ENCODE peak calls at places on chromosomes 16 and 17, in ten cellular contexts. X, M, R, O, G, Q, E, S, N and P are unnamed samples. For H3K27me3, the result is how much of the 10 kb centered on the place peaks cover.

GRCh38 chr17:9729735-9730420 is 61.5 kb downstream of the DHRS7C start:
- DNase-seq in X (no peak), E (no peak), M (peak), N (no peak), G (no peak), R (no peak), Q (no peak), O (no peak), S (no peak), P (no peak)

GRCh38 chr16:11273721-11274324 is 394 bp upstream of the PRM3 start:
- DNase-seq in E (no peak), Q (no peak), N (no peak), R (no peak), X (no peak), G (no peak), M (no peak), S (no peak), O (no peak), P (no peak)

GRCh38 chr17:56675876-56676660 is 82.6 kb downstream of the NOG start:
- DNase-seq in G (no peak), N (no peak), S (no peak), Q (no peak), R (no peak), M (no peak), O (no peak), X (no peak), E (no peak), P (no peak)

GRCh38 chr17:56142781-56143180 is 10.5 kb upstream of the ANKFN1 start:
- DNase-seq in X (no peak), Q (no peak), N (no peak), M (no peak), S (no peak), E (no peak), G (no peak), R (no peak), O (no peak), P (no peak)

GRCh38 chr17:82658331-82658730 is 10.1 kb upstream of the WDR45B start:
- DNase-seq in Q (no peak), N (no peak), E (no peak), X (no peak), O (no peak), R (no peak), M (no peak), G (no peak), S (no peak), P (no peak)

GRCh38 chr16:46950009-46950408 is 23.5 kb downstream of the DNAJA2 start:
- DNase-seq in S (no peak), G (no peak), R (no peak), M (no peak), E (no peak), X (no peak), N (no peak), O (no peak), Q (no peak), P (no peak)

GRCh38 chr17:62925267-62925836 is 40.7 kb upstream of the TANC2 start:
- DNase-seq in O (no peak), X (no peak), N (no peak), G (no peak), R (no peak), M (no peak), Q (no peak), E (no peak), S (no peak), P (no peak)

GRCh38 chr17:13728751-13729150 is 127.0 kb upstream of the HS3ST3A1 start:
- DNase-seq in X (no peak), G (no peak), N (no peak), Q (no peak), O (no peak), S (no peak), M (no peak), R (no peak), E (no peak), P (no peak)

GRCh38 chr17:79801156-79802038 is 4.5 kb upstream of the CBX8 start:
- DNase-seq in O (no peak), E (no peak), X (peak), N (no peak), M (no peak), R (no peak), G (no peak), Q (no peak), S (no peak), P (no peak)

GRCh38 chr16:78770353-78771091 is 671.1 kb downstream of the WWOX start:
- DNase-seq in N (peak), O (peak), Q (peak), X (peak), S (peak), G (no peak), R (peak), M (no peak), E (peak), P (peak)

GRCh38 chr16:14957576-14958322 is 17.1 kb upstream of the PDXDC1 start:
- DNase-seq in O (no peak), S (no peak), R (no peak), E (no peak), Q (no peak), N (no peak), X (no peak), M (no peak), G (no peak), P (no peak)

GRCh38 chr17:82734987-82735866 is at the start of gene FN3K:
- DNase-seq in X (peak), M (no peak), G (no peak), R (peak), Q (peak), O (peak), E (peak), N (peak), S (peak), P (no peak)

GRCh38 chr17:63316100-63316499 is 130.0 kb downstream of the CYB561 start:
- DNase-seq in N (no peak), X (no peak), O (no peak), G (no peak), R (peak), M (no peak), Q (no peak), E (no peak), S (no peak), P (no peak)

GRCh38 chr17:76997981-76998531 is 129.9 kb downstream of the MGAT5B start:
- DNase-seq in X (no peak), M (no peak), Q (peak), E (no peak), R (no peak), G (no peak), N (peak), O (no peak), S (no peak), P (no peak)

GRCh38 chr17:40550608-40551007 is 14.7 kb downstream of the CCR7 start:
- DNase-seq in N (no peak), X (peak), M (no peak), E (peak), R (no peak), Q (no peak), S (peak), O (peak), G (no peak), P (no peak)

GRCh38 chr16:54933281-54934150 is 2.9 kb downstream of the IRX5 start:
- DNase-seq in X (peak), Q (no peak), M (no peak), S (no peak), O (no peak), E (no peak), N (no peak), G (no peak), R (peak), P (no peak)

GRCh38 chr17:80270836-80271235 is 10.2 kb downstream of the RNF213 start:
- DNase-seq in R (peak), S (peak), Q (peak), G (no peak), O (no peak), X (no peak), M (no peak), N (peak), E (no peak), P (no peak)

GRCh38 chr17:19996502-19996901 is 12.7 kb upstream of the SPECC1 start:
- DNase-seq in Q (no peak), O (no peak), N (no peak), E (no peak), M (no peak), G (no peak), X (no peak), S (no peak), R (no peak), P (no peak)

GRCh38 chr17:42937712-42938596 is 26.3 kb downstream of the AARSD1 start:
- DNase-seq in O (peak), M (no peak), E (peak), R (peak), S (peak), G (no peak), X (no peak), N (peak), Q (no peak), P (no peak)

GRCh38 chr16:57299009-57299718 is 14.7 kb upstream of the PLLP start:
- DNase-seq in Q (peak), E (peak), O (peak), R (no peak), N (no peak), X (no peak), G (no peak), M (peak), S (no peak), P (peak)

GRCh38 chr16:79601092-79601977 is 798 bp upstream of the MAF start:
- DNase-seq in O (peak), X (peak), M (no peak), Q (peak), S (peak), R (peak), E (peak), G (no peak), N (peak), P (no peak)

GRCh38 chr17:64155751-64156544 is 26.0 kb upstream of the ERN1 start:
- DNase-seq in G (no peak), N (no peak), S (peak), O (peak), M (no peak), X (no peak), E (no peak), R (no peak), Q (no peak), P (no peak)

GRCh38 chr17:82399030-82399429 is 19.1 kb upstream of the HEXD start:
- DNase-seq in N (no peak), S (peak), M (no peak), G (no peak), Q (no peak), R (no peak), X (no peak), E (no peak), O (no peak), P (no peak)

GRCh38 chr16:53071748-53072301 is 17.0 kb downstream of the CHD9 start:
- DNase-seq in N (peak), O (peak), M (no peak), Q (no peak), E (peak), X (peak), G (no peak), S (peak), R (no peak), P (no peak)

GRCh38 chr16:75044800-75045361 is 46.1 kb downstream of the ZNRF1 start:
- DNase-seq in O (peak), G (no peak), N (no peak), X (peak), M (no peak), Q (no peak), S (peak), R (no peak), E (peak), P (no peak)

GRCh38 chr16:30924086-30924714 is 828 bp downstream of the FBXL19 start:
- DNase-seq in M (no peak), O (no peak), R (peak), X (no peak), G (no peak), Q (no peak), N (no peak), E (peak), S (no peak), P (no peak)

GRCh38 chr16:58882292-58882691 is 148.2 kb upstream of the GOT2 start:
- DNase-seq in O (no peak), R (no peak), M (no peak), S (no peak), X (no peak), E (no peak), N (no peak), Q (no peak), G (no peak), P (no peak)

GRCh38 chr17:22310717-22311686 is 618.7 kb downstream of the KCNJ18 start:
- DNase-seq in S (peak), R (no peak), Q (no peak), E (no peak), G (no peak), N (no peak), X (no peak), M (no peak), O (peak), P (no peak)

GRCh38 chr17:79182176-79183160 is 107.8 kb downstream of the ENGASE start:
- DNase-seq in X (no peak), E (no peak), N (no peak), O (no peak), R (no peak), Q (no peak), M (no peak), G (no peak), S (no peak), P (no peak)

GRCh38 chr17:31697838-31698237 is 161.2 kb downstream of the COPRS start:
- DNase-seq in O (no peak), S (no peak), G (no peak), Q (no peak), E (no peak), X (no peak), M (no peak), N (no peak), R (peak), P (no peak)

GRCh38 chr17:81952792-81953228 is 5.8 kb upstream of the MYADML2 start:
- DNase-seq in E (no peak), O (no peak), N (no peak), G (no peak), X (no peak), S (no peak), M (no peak), Q (no peak), R (no peak), P (no peak)

GRCh38 chr16:17471745-17472075 is 950 bp upstream of the XYLT1 start:
- DNase-seq in G (no peak), X (no peak), R (no peak), N (no peak), S (no peak), Q (no peak), O (no peak), E (no peak), M (no peak), P (no peak)

GRCh38 chr16:54200161-54200534 is 86.4 kb downstream of the IRX3 start:
- DNase-seq in R (no peak), X (no peak), N (no peak), M (no peak), Q (no peak), S (no peak), O (no peak), E (no peak), G (no peak), P (no peak)

GRCh38 chr17:3886776-3887175 is 6.1 kb downstream of the CAMKK1 start:
- DNase-seq in N (peak), R (no peak), O (peak), Q (no peak), G (no peak), X (no peak), M (no peak), E (peak), S (no peak), P (no peak)

DNA sequence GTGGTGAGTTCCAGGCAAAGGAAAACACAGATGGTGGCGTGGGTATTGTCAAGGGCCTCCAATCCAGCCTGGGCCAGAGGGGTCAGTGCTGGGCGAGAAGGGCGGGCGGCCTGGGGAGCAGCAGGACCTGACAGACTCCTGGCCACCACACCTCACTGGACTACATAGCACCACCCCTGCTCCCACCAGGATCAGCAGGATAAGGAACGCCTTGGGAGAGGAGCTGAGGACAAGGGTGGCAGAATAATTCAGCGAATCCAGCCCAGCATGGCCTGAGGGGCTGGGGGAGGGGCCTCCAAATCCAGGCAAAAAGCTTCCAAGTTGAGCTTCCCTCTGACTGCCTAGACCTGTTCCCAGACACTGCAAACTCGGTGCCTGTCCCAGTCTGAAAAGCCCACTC is 6.5 kb downstream of the DLX4 start:
- DNase-seq in X (no peak), N (no peak), M (no peak), R (no peak), Q (no peak), O (no peak), S (no peak), G (no peak), E (no peak), P (no peak)
- H3K27me3 ChIP-seq in X (half or more), N (under half), M (half or more), R (half or more), Q (under half), O (half or more), S (under half), G (under half), E (under half), P (under half)

DNA sequence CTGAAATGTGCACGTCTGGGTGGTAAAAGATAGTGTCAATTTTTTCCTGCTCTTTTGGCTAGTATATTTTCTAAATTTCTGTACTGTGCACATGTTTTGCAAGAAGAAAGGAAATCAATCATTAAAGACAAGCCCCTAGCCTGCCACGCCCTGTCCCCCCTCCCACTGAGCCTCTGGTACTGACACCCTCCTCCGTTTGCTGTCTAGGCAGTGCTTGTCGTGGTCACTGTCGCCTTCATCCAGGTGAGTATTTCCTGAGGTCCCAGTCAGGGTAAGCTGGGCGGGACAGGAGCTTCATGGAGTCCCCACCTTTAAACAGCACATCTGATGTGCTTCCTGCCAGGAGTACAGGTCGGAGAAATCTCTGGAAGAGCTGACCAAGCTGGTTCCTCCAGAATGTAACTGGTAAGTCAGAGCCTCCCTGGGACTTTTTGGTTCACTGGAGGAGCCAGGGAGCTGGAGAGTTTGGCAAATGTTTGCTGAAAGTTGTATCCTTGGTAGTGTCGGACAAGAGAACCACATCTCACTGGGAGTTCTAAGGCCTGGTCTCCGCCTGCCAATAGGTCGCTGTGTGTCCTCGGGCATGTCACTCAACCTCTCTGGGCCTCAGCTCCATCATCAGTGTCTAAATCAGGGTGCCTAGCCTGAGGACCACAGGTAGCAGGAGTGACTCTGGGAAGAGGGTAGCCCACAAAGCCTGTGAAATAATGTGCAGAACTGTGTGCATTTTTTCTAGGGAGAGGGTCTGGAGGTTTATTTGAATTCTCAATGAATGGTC is 42.2 kb downstream of the ATP2C2 start:
- DNase-seq in R (no peak), Q (no peak), M (no peak), E (no peak), O (no peak), G (no peak), X (peak), S (no peak), N (no peak), P (no peak)
- H3K27me3 ChIP-seq in R (under half), Q (under half), M (under half), E (under half), O (under half), G (under half), X (under half), S (under half), N (under half), P (under half)

GRCh38 chr16:87581867-87582220 is 20.5 kb upstream of the JPH3 start:
- DNase-seq in X (no peak), E (peak), S (peak), Q (no peak), O (peak), R (no peak), M (peak), G (peak), N (no peak), P (peak)
- H3K27me3 ChIP-seq in X (under half), E (under half), S (under half), Q (under half), O (under half), R (under half), M (under half), G (under half), N (under half), P (under half)

GRCh38 chr16:86405319-86405718 is 105.0 kb upstream of the FOXF1 start:
- DNase-seq in O (no peak), R (no peak), M (no peak), X (no peak), G (no peak), S (no peak), N (no peak), Q (no peak), E (no peak), P (no peak)
- H3K27me3 ChIP-seq in O (half or more), R (under half), M (under half), X (under half), G (under half), S (under half), N (under half), Q (under half), E (under half), P (under half)

DNA sequence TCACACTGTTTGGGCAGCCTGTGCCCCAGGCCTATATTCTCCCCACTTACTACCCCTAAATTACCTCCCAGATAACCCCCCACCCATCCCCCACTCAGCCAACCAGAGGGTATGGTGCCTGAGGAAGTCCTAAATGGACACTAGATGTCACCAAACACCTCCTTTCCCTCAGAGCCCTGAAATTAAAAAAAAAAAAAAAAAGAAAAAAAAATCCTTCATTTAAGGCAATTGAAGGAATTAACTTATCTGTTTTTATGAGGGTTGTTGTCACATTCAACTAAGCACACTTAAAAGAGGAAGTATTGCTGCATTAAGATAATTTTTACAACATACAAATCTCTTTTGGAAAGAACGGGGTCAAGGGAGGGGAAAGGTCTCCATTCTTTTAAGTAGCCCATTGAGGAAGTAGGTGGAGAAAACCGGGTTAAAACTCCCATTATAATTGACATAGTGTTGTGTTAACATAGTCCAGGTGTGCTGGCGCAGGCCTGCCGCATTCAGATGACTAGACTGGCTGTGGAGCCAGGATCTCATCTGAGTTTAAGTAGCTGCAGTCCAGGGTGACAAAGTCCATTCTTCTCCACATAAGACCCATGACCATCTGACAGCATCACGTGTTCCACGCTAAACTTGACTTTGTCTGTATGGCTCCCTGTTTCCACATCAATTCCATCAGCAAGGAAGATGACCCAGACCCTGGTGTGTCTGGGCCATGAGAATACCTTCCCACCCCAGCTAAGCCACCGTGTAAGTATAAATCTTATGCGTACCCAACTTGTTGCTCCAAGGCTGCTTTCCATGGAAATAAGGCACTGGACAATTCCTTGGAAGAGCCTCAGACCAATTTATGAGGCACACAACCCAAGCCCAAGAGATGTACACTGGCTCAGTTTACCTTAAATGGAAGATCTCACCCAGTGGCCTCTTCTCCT is 46.4 kb downstream of the SNX11 start:
- DNase-seq in X (no peak), Q (no peak), R (peak), S (no peak), M (no peak), O (no peak), N (peak), G (no peak), E (no peak), P (no peak)
- H3K27me3 ChIP-seq in X (under half), Q (under half), R (under half), S (under half), M (under half), O (half or more), N (under half), G (under half), E (under half), P (under half)

GRCh38 chr16:7101054-7101453 is 231.6 kb upstream of the RBFOX1 start:
- DNase-seq in R (no peak), G (no peak), S (no peak), E (no peak), M (no peak), N (no peak), Q (no peak), X (no peak), O (no peak), P (no peak)
- H3K27me3 ChIP-seq in R (under half), G (under half), S (under half), E (under half), M (under half), N (under half), Q (under half), X (under half), O (under half), P (under half)

DNA sequence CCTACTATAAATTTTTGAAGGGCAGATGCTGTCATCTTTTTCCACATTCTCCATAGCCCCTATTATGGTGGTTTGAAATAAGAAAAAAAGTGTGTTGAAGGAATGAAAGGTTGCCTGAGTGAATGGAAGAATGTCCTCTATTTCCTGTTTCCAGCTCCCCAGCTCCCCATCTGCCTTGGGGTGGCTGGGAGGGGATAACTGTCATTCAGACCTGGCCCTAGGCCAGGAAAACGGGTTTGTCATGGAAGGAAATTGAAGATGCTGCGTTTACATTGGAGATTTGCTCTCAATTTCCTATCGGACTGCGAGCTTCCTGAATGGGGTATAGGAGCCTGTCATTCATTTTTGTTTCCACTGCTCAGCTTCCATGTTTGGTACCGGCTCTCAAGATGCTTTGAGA is 2.2 kb upstream of the FZD2 start:
- DNase-seq in S (no peak), Q (no peak), O (no peak), G (no peak), N (no peak), X (no peak), E (no peak), M (no peak), R (no peak), P (no peak)
- H3K27me3 ChIP-seq in S (under half), Q (under half), O (under half), G (under half), N (under half), X (under half), E (under half), M (under half), R (under half), P (under half)